ENCODE peak calls at places on chromosome 14, in four cellular contexts. P, D, B and K are unnamed samples.

GRCh38 chr14:51901475-51902024 is 41.1 kb downstream of the GNG2 start:
- DNase-seq in P (no peak), D (no peak), B (no peak), K (no peak)

GRCh38 chr14:95495538-95496025 is 20.9 kb downstream of the SYNE3 start:
- DNase-seq in P (no peak), D (no peak), B (no peak), K (no peak)

GRCh38 chr14:75334191-75335051 is 55.8 kb downstream of the FOS start:
- DNase-seq in P (no peak), D (peak), B (no peak), K (peak)

GRCh38 chr14:104444159-104445030 is 135.2 kb upstream of the C14orf180 start:
- DNase-seq in P (no peak), D (no peak), B (no peak), K (peak)

GRCh38 chr14:89304972-89305703 is 111.9 kb downstream of the FOXN3 start:
- DNase-seq in P (peak), D (no peak), B (peak), K (no peak)

GRCh38 chr14:76346391-76347160 is 29.4 kb upstream of the ESRRB start:
- DNase-seq in P (no peak), D (no peak), B (no peak), K (no peak)

GRCh38 chr14:42334931-42335330 is 728.3 kb downstream of the LRFN5 start:
- DNase-seq in P (no peak), D (no peak), B (no peak), K (no peak)

GRCh38 chr14:78701246-78701645 is 531.1 kb downstream of the NRXN3 start:
- DNase-seq in P (peak), D (no peak), B (no peak), K (no peak)

GRCh38 chr14:95515080-95515489 is 1.4 kb downstream of the SYNE3 start:
- DNase-seq in P (no peak), D (peak), B (peak), K (peak)

GRCh38 chr14:103070971-103071542 is 13.0 kb upstream of the LBHD2 start:
- DNase-seq in P (no peak), D (no peak), B (no peak), K (peak)

GRCh38 chr14:72614365-72614764 is 279.5 kb downstream of the DPF3 start:
- DNase-seq in P (no peak), D (no peak), B (no peak), K (no peak)

GRCh38 chr14:95918466-95918865 is 41.8 kb downstream of the TUNAR start:
- DNase-seq in P (no peak), D (no peak), B (no peak), K (no peak)

GRCh38 chr14:62117010-62117717 is 354.9 kb downstream of the SNAPC1 start:
- DNase-seq in P (peak), D (peak), B (peak), K (peak)

GRCh38 chr14:78448483-78449094 is 278.4 kb downstream of the NRXN3 start:
- DNase-seq in P (peak), D (peak), B (no peak), K (peak)

GRCh38 chr14:70926187-70926830 is 19.1 kb downstream of the PCNX1 start:
- DNase-seq in P (no peak), D (no peak), B (no peak), K (no peak)

GRCh38 chr14:24299255-24300191 is at the start of the genes DHRS1 and NOP9:
- DNase-seq in P (peak), D (peak), B (peak), K (peak)

GRCh38 chr14:95545769-95546168 is 10.9 kb downstream of the GLRX5 start:
- DNase-seq in P (peak), D (no peak), B (no peak), K (no peak)

GRCh38 chr14:104304451-104305351 is 166.3 kb downstream of the KIF26A start:
- DNase-seq in P (no peak), D (no peak), B (no peak), K (no peak)

GRCh38 chr14:95300697-95301526 is 18.8 kb downstream of the CLMN start:
- DNase-seq in P (no peak), D (no peak), B (no peak), K (peak)

GRCh38 chr14:79483989-79484388 is 727.3 kb downstream of the DIO2 start:
- DNase-seq in P (no peak), D (no peak), B (no peak), K (no peak)

GRCh38 chr14:71403673-71404072 is 496.4 kb downstream of the PCNX1 start:
- DNase-seq in P (peak), D (no peak), B (no peak), K (no peak)

DNA sequence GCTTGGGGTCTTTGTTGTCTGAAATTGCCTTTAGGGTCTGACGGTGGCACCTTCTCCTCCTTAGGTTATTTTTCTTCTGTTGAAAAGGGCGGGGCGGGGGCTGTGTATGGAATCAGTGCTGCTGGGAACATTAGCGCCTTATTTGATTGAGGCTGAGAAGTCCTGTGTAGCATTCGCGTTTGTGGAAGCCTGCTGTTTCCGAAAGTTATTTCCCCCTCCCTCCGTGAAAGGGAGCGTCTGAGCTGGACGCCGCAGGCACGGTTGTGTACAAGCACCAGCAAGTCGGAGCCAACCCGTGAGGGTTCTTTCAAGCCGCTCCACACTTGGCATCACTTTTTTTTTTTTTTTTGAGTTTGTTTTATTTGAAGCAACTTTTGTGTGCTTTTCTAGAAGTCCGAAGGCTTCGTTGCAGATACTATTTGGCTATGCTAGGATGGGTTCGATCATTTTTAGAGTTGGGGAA is 1.1 kb downstream of the SYNE2 start:
- DNase-seq in P (peak), D (peak), B (peak), K (peak)
- H3K27ac ChIP-seq in P (no peak), D (peak), B (peak), K (no peak)

GRCh38 chr14:100342195-100342594 is 19.1 kb downstream of the SLC25A47 start:
- DNase-seq in P (no peak), D (peak), B (no peak), K (no peak)
- TF ChIP-seq CTCF in P (no peak), D (no peak), B (no peak), K (no peak)

GRCh38 chr14:37143500-37143874 is 28.9 kb downstream of the SLC25A21 start:
- DNase-seq in P (no peak), D (no peak), B (no peak), K (no peak)

GRCh38 chr14:37147310-37147875 is 25.0 kb downstream of the SLC25A21 start:
- DNase-seq in P (no peak), D (no peak), B (no peak), K (no peak)

GRCh38 chr14:37142835-37143499 is 29.4 kb downstream of the SLC25A21 start:
- DNase-seq in P (peak), D (no peak), B (no peak), K (no peak)

GRCh38 chr14:37145395-37145794 is 27.0 kb downstream of the SLC25A21 start:
- DNase-seq in P (no peak), D (no peak), B (no peak), K (no peak)

DNA sequence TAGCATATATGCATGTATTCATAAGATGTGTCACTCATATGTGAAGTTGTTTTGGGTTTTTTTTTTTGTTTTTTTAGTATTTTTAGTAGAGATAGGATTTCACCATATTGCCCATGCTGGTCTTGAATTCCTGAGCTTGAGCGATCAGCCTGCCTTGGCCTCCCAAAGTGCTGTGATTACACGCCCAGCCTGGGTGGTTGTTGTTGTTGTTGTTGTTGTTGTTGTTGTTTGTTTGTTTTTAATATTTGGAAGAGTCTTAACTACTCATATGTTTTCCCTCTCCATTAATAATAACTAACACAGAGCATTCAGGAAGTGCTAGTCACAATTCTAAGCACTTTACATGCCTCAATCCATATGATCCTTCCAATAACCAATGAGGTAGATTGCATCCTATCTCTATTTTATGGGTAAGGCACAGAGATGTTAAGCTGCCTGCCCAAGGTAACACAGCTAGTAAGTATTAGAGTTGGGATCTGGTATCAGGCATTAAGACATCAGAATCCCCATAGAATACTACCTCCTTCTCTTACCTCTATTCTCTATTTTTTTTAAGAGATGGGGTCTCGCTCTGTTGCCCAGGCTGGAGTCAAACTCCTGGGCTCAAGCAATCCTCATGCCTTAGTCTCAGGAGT is 27.6 kb downstream of the SLC25A21 start:
- DNase-seq in P (no peak), D (no peak), B (no peak), K (no peak)
- H3K4me3 ChIP-seq in P (no peak), D (no peak), B (no peak), K (no peak)

GRCh38 chr14:49853572-49854375 is 1.2 kb upstream of the NEMF start:
- DNase-seq in P (peak), D (peak), B (peak), K (peak)
- H3K27ac ChIP-seq in P (no peak), D (no peak), B (no peak), K (peak)

DNA sequence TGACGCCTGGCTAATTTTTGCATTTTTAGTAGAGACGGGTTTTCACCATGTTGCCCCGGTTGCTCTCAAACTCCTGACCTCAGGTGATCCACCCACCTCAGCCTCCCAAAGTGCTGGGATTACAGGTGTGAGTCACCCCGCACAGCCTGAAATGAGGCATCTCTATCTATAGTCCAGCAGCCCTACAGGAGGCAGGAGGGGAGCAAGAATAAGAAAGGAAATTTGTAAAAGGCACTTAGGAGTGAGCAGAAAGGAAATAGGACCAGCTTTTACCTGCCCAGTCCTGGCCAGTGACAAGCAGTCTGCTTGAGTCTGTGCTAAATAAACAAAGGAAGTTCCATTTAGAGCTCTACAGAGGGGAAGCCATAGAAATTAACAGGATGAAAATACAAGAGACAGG is 15.0 kb upstream of the PSMA6 start:
- DNase-seq in P (no peak), D (no peak), B (no peak), K (no peak)
- TF ChIP-seq CTCF in P (no peak), D (no peak), B (no peak), K (no peak)